ENCODE peak calls at places on chromosomes 7 and 10, in six cellular contexts. One of them, this sample, is unnamed.

GRCh38 chr7:66348531-66348930 is 143.4 kb downstream of the TPST1 start:
- DNase-seq in germinal center: no peak
- DNase-seq in hepatic stellate cell: no peak
- DNase-seq in GM23338: no peak
- DNase-seq in ACHN: no peak
- DNase-seq in tibial nerve: no peak
- DNase-seq in this sample: no peak

GRCh38 chr7:135481600-135481979 is 28.3 kb downstream of the CNOT4 start:
- DNase-seq in GM23338: no peak
- DNase-seq in germinal center: no peak
- DNase-seq in ACHN: no peak
- DNase-seq in tibial nerve: no peak
- DNase-seq in hepatic stellate cell: no peak
- DNase-seq in this sample: no peak

GRCh38 chr7:113768256-113768847 is 150.5 kb downstream of the PPP1R3A start:
- DNase-seq in GM23338: no peak
- DNase-seq in tibial nerve: no peak
- DNase-seq in ACHN: no peak
- DNase-seq in germinal center: no peak
- DNase-seq in hepatic stellate cell: peak; percentile 5
- DNase-seq in this sample: peak; percentile 53

GRCh38 chr7:22447759-22448158 is 52.2 kb downstream of the STEAP1B start:
- DNase-seq in tibial nerve: no peak
- DNase-seq in ACHN: no peak
- DNase-seq in hepatic stellate cell: no peak
- DNase-seq in GM23338: no peak
- DNase-seq in germinal center: peak; percentile 69
- DNase-seq in this sample: peak; percentile 22

GRCh38 chr7:150978136-150978789 is at the start of gene KCNH2:
- DNase-seq in tibial nerve: no peak
- DNase-seq in GM23338: peak; percentile 88
- DNase-seq in ACHN: peak; percentile 34
- DNase-seq in hepatic stellate cell: no peak
- DNase-seq in germinal center: peak; percentile 73
- DNase-seq in this sample: peak; percentile 78

GRCh38 chr7:151904270-151904669 is 27.4 kb upstream of the PRKAG2 start:
- DNase-seq in ACHN: no peak
- DNase-seq in tibial nerve: no peak
- DNase-seq in GM23338: no peak
- DNase-seq in germinal center: no peak
- DNase-seq in hepatic stellate cell: no peak
- DNase-seq in this sample: no peak

GRCh38 chr10:1199345-1199673 is 143.1 kb downstream of the WDR37 start:
- DNase-seq in tibial nerve: no peak
- DNase-seq in germinal center: no peak
- DNase-seq in hepatic stellate cell: no peak
- DNase-seq in ACHN: no peak
- DNase-seq in GM23338: no peak
- DNase-seq in this sample: no peak

GRCh38 chr10:116892873-116893685 is 43.8 kb downstream of the ENO4 start:
- DNase-seq in ACHN: no peak
- DNase-seq in germinal center: no peak
- DNase-seq in GM23338: no peak
- DNase-seq in hepatic stellate cell: no peak
- DNase-seq in tibial nerve: no peak
- DNase-seq in this sample: no peak

GRCh38 chr7:91319326-91319725 is 55.1 kb downstream of the FZD1 start:
- DNase-seq in germinal center: no peak
- DNase-seq in tibial nerve: no peak
- DNase-seq in GM23338: no peak
- DNase-seq in ACHN: peak; percentile 52
- DNase-seq in hepatic stellate cell: no peak
- DNase-seq in this sample: no peak

GRCh38 chr7:65477326-65477725 is 103.7 kb downstream of the ZNF92 start:
- DNase-seq in tibial nerve: no peak
- DNase-seq in hepatic stellate cell: no peak
- DNase-seq in germinal center: peak; percentile 21
- DNase-seq in GM23338: peak; percentile 91
- DNase-seq in ACHN: peak; percentile 32
- DNase-seq in this sample: peak; percentile 25

GRCh38 chr7:13016633-13017324 is 329.3 kb downstream of the ARL4A start:
- DNase-seq in hepatic stellate cell: no peak
- DNase-seq in germinal center: no peak
- DNase-seq in tibial nerve: no peak
- DNase-seq in ACHN: peak; percentile 19
- DNase-seq in GM23338: peak; percentile 8
- DNase-seq in this sample: no peak

GRCh38 chr10:122296363-122297120 is 25.4 kb downstream of the BTBD16 start:
- DNase-seq in tibial nerve: no peak
- DNase-seq in germinal center: no peak
- DNase-seq in ACHN: no peak
- DNase-seq in GM23338: no peak
- DNase-seq in hepatic stellate cell: no peak
- DNase-seq in this sample: no peak

GRCh38 chr10:72331575-72332422 is 22.9 kb downstream of the DNAJB12 start:
- DNase-seq in ACHN: peak; percentile 97
- DNase-seq in germinal center: peak; percentile 90
- DNase-seq in hepatic stellate cell: no peak
- DNase-seq in tibial nerve: no peak
- DNase-seq in GM23338: peak; percentile 84
- DNase-seq in this sample: peak; percentile 96

GRCh38 chr7:112726076-112726475 is 64.1 kb downstream of the TMEM168 start:
- DNase-seq in germinal center: no peak
- DNase-seq in tibial nerve: no peak
- DNase-seq in GM23338: no peak
- DNase-seq in ACHN: no peak
- DNase-seq in hepatic stellate cell: no peak
- DNase-seq in this sample: peak; percentile 39

GRCh38 chr10:86366033-86366901 is at the start of gene GRID1:
- DNase-seq in tibial nerve: no peak
- DNase-seq in germinal center: peak; percentile 54
- DNase-seq in ACHN: no peak
- DNase-seq in GM23338: peak; percentile 69
- DNase-seq in hepatic stellate cell: peak; percentile 36
- DNase-seq in this sample: no peak

GRCh38 chr7:27242580-27243339 is at the start of gene EVX1:
- DNase-seq in germinal center: no peak
- DNase-seq in GM23338: peak; percentile 62
- DNase-seq in ACHN: no peak
- DNase-seq in hepatic stellate cell: no peak
- DNase-seq in tibial nerve: no peak
- DNase-seq in this sample: no peak

GRCh38 chr7:8434290-8435002 is 1.0 kb downstream of the NXPH1 start:
- DNase-seq in GM23338: peak; percentile 80
- DNase-seq in germinal center: no peak
- DNase-seq in hepatic stellate cell: no peak
- DNase-seq in tibial nerve: no peak
- DNase-seq in ACHN: no peak
- DNase-seq in this sample: no peak

GRCh38 chr7:37311282-37311868 is 137.3 kb downstream of the ELMO1 start:
- DNase-seq in ACHN: peak; percentile 41
- DNase-seq in GM23338: no peak
- DNase-seq in tibial nerve: no peak
- DNase-seq in germinal center: peak; percentile 38
- DNase-seq in hepatic stellate cell: no peak
- DNase-seq in this sample: no peak

GRCh38 chr10:95229724-95230627 is 35.9 kb downstream of the ACSM6 start:
- DNase-seq in hepatic stellate cell: peak; percentile 69
- DNase-seq in tibial nerve: no peak
- DNase-seq in germinal center: no peak
- DNase-seq in GM23338: peak; percentile 89
- DNase-seq in ACHN: peak; percentile 99
- DNase-seq in this sample: no peak

GRCh38 chr10:128854965-128855364 is 612.1 kb upstream of the MGMT start:
- DNase-seq in tibial nerve: peak; percentile 83
- DNase-seq in hepatic stellate cell: no peak
- DNase-seq in germinal center: no peak
- DNase-seq in GM23338: peak; percentile 19
- DNase-seq in ACHN: peak; percentile 65
- DNase-seq in this sample: no peak

GRCh38 chr10:69168493-69168892 is 11.5 kb upstream of the SUPV3L1 start:
- DNase-seq in hepatic stellate cell: no peak
- DNase-seq in germinal center: no peak
- DNase-seq in GM23338: no peak
- DNase-seq in ACHN: no peak
- DNase-seq in tibial nerve: no peak
- DNase-seq in this sample: no peak

GRCh38 chr10:18406136-18406535 is 245.3 kb downstream of the NSUN6 start:
- DNase-seq in ACHN: no peak
- DNase-seq in hepatic stellate cell: no peak
- DNase-seq in tibial nerve: no peak
- DNase-seq in GM23338: peak; percentile 62
- DNase-seq in germinal center: no peak
- DNase-seq in this sample: no peak

GRCh38 chr7:80428161-80429054 is 83.5 kb downstream of the GNAT3 start:
- DNase-seq in hepatic stellate cell: peak; percentile 22
- DNase-seq in ACHN: peak; percentile 81
- DNase-seq in germinal center: no peak
- DNase-seq in tibial nerve: peak; percentile 35
- DNase-seq in GM23338: peak; percentile 84
- DNase-seq in this sample: peak; percentile 35

GRCh38 chr10:81215498-81215897 is 659.5 kb upstream of the NRG3 start:
- DNase-seq in GM23338: no peak
- DNase-seq in ACHN: no peak
- DNase-seq in hepatic stellate cell: no peak
- DNase-seq in tibial nerve: no peak
- DNase-seq in germinal center: no peak
- DNase-seq in this sample: no peak

GRCh38 chr10:133459454-133460207 is 5.9 kb downstream of the SCART1 start:
- DNase-seq in tibial nerve: no peak
- DNase-seq in ACHN: no peak
- DNase-seq in GM23338: peak; percentile 15
- DNase-seq in germinal center: no peak
- DNase-seq in hepatic stellate cell: no peak
- DNase-seq in this sample: no peak

GRCh38 chr10:114504769-114505579 is 100.7 kb upstream of the AFAP1L2 start:
- DNase-seq in germinal center: no peak
- DNase-seq in hepatic stellate cell: peak; percentile 8
- DNase-seq in tibial nerve: peak; percentile 80
- DNase-seq in ACHN: no peak
- DNase-seq in GM23338: peak; percentile 36
- DNase-seq in this sample: no peak

GRCh38 chr10:75532253-75532924 is 101.0 kb downstream of the LRMDA start:
- DNase-seq in GM23338: no peak
- DNase-seq in ACHN: peak; percentile 70
- DNase-seq in hepatic stellate cell: no peak
- DNase-seq in germinal center: no peak
- DNase-seq in tibial nerve: no peak
- DNase-seq in this sample: no peak

GRCh38 chr7:149866139-149866785 is 7.5 kb upstream of the ATP6V0E2 start:
- DNase-seq in germinal center: no peak
- DNase-seq in ACHN: no peak
- DNase-seq in hepatic stellate cell: no peak
- DNase-seq in tibial nerve: no peak
- DNase-seq in GM23338: no peak
- DNase-seq in this sample: no peak

GRCh38 chr7:28065308-28065707 is 115.3 kb downstream of the JAZF1 start:
- DNase-seq in GM23338: no peak
- DNase-seq in ACHN: no peak
- DNase-seq in germinal center: no peak
- DNase-seq in hepatic stellate cell: no peak
- DNase-seq in tibial nerve: no peak
- DNase-seq in this sample: no peak

GRCh38 chr10:15824498-15824897 is 35.8 kb downstream of the MINDY3 start:
- DNase-seq in ACHN: peak; percentile 24
- DNase-seq in tibial nerve: no peak
- DNase-seq in germinal center: no peak
- DNase-seq in hepatic stellate cell: no peak
- DNase-seq in GM23338: no peak
- DNase-seq in this sample: peak; percentile 15

GRCh38 chr7:143518941-143519340 is 41.3 kb downstream of the TAS2R41 start:
- DNase-seq in germinal center: no peak
- DNase-seq in tibial nerve: no peak
- DNase-seq in hepatic stellate cell: no peak
- DNase-seq in ACHN: no peak
- DNase-seq in GM23338: no peak
- DNase-seq in this sample: no peak

GRCh38 chr10:75367098-75367497 is 34.5 kb downstream of the ZNF503 start:
- DNase-seq in tibial nerve: no peak
- DNase-seq in ACHN: no peak
- DNase-seq in GM23338: no peak
- DNase-seq in hepatic stellate cell: no peak
- DNase-seq in germinal center: no peak
- DNase-seq in this sample: no peak

GRCh38 chr10:80459047-80459865 is 5.1 kb downstream of the TSPAN14 start:
- DNase-seq in germinal center: peak; percentile 48
- DNase-seq in GM23338: peak; percentile 41
- DNase-seq in ACHN: no peak
- DNase-seq in tibial nerve: peak; percentile 61
- DNase-seq in hepatic stellate cell: peak; percentile 90
- DNase-seq in this sample: no peak

GRCh38 chr10:89785095-89785494 is 83.7 kb downstream of the KIF20B start:
- DNase-seq in hepatic stellate cell: no peak
- DNase-seq in germinal center: no peak
- DNase-seq in tibial nerve: no peak
- DNase-seq in GM23338: peak; percentile 46
- DNase-seq in ACHN: peak; percentile 22
- DNase-seq in this sample: no peak

GRCh38 chr10:100890696-100891271 is 22.0 kb upstream of the SLF2 start:
- DNase-seq in hepatic stellate cell: peak; percentile 86
- DNase-seq in tibial nerve: no peak
- DNase-seq in GM23338: no peak
- DNase-seq in ACHN: peak; percentile 97
- DNase-seq in germinal center: no peak
- DNase-seq in this sample: no peak

GRCh38 chr10:49631975-49632374 is 18.1 kb downstream of the CHAT start:
- DNase-seq in tibial nerve: no peak
- DNase-seq in GM23338: no peak
- DNase-seq in germinal center: no peak
- DNase-seq in hepatic stellate cell: no peak
- DNase-seq in ACHN: no peak
- DNase-seq in this sample: no peak

This sample was measured in RPMI8226.